ENCODE peak calls at places on chromosomes 6 and 20, in six cellular contexts. One of them, this sample, is unnamed.

GRCh38 chr6:11586574-11586973 is 49.0 kb downstream of the TMEM170B start:
- DNase-seq in stimulated activated CD4-positive, alpha-beta T cell treated with anti-CD3 and anti-CD28 coated beads, TNF-alpha, amount 100 ng/mL, for 48 hours: no peak
- DNase-seq in NCI-H1092 treated with DMSO at 0.1 percent for 48 hours: no peak
- DNase-seq in effector memory CD4-positive, alpha-beta T cell: no peak
- DNase-seq in GM04504: peak
- DNase-seq in pulmonary artery endothelial cell: peak
- DNase-seq in this sample: no peak

GRCh38 chr6:44416103-44416502 is 28.6 kb downstream of the CDC5L start:
- DNase-seq in effector memory CD4-positive, alpha-beta T cell: no peak
- DNase-seq in pulmonary artery endothelial cell: peak
- DNase-seq in stimulated activated CD4-positive, alpha-beta T cell treated with anti-CD3 and anti-CD28 coated beads, TNF-alpha, amount 100 ng/mL, for 48 hours: no peak
- DNase-seq in NCI-H1092 treated with DMSO at 0.1 percent for 48 hours: no peak
- DNase-seq in GM04504: peak
- DNase-seq in this sample: no peak

GRCh38 chr6:39387785-39388184 is 65.3 kb upstream of the KCNK16 start:
- DNase-seq in GM04504: no peak
- DNase-seq in effector memory CD4-positive, alpha-beta T cell: no peak
- DNase-seq in pulmonary artery endothelial cell: no peak
- DNase-seq in NCI-H1092 treated with DMSO at 0.1 percent for 48 hours: no peak
- DNase-seq in stimulated activated CD4-positive, alpha-beta T cell treated with anti-CD3 and anti-CD28 coated beads, TNF-alpha, amount 100 ng/mL, for 48 hours: no peak
- DNase-seq in this sample: no peak

GRCh38 chr6:75204959-75205775 is 686 bp downstream of the COL12A1 start:
- DNase-seq in NCI-H1092 treated with DMSO at 0.1 percent for 48 hours: no peak
- DNase-seq in stimulated activated CD4-positive, alpha-beta T cell treated with anti-CD3 and anti-CD28 coated beads, TNF-alpha, amount 100 ng/mL, for 48 hours: no peak
- DNase-seq in pulmonary artery endothelial cell: no peak
- DNase-seq in GM04504: no peak
- DNase-seq in effector memory CD4-positive, alpha-beta T cell: no peak
- DNase-seq in this sample: no peak

GRCh38 chr20:60215786-60216730 is 257.8 kb downstream of the CDH26 start:
- DNase-seq in GM04504: no peak
- DNase-seq in effector memory CD4-positive, alpha-beta T cell: no peak
- DNase-seq in NCI-H1092 treated with DMSO at 0.1 percent for 48 hours: no peak
- DNase-seq in stimulated activated CD4-positive, alpha-beta T cell treated with anti-CD3 and anti-CD28 coated beads, TNF-alpha, amount 100 ng/mL, for 48 hours: no peak
- DNase-seq in pulmonary artery endothelial cell: no peak
- DNase-seq in this sample: no peak

GRCh38 chr6:169172946-169173345 is 80.7 kb downstream of the THBS2 start:
- DNase-seq in stimulated activated CD4-positive, alpha-beta T cell treated with anti-CD3 and anti-CD28 coated beads, TNF-alpha, amount 100 ng/mL, for 48 hours: no peak
- DNase-seq in NCI-H1092 treated with DMSO at 0.1 percent for 48 hours: no peak
- DNase-seq in GM04504: no peak
- DNase-seq in pulmonary artery endothelial cell: no peak
- DNase-seq in effector memory CD4-positive, alpha-beta T cell: no peak
- DNase-seq in this sample: no peak

GRCh38 chr6:14889172-14889571 is 356.7 kb upstream of the JARID2 start:
- DNase-seq in stimulated activated CD4-positive, alpha-beta T cell treated with anti-CD3 and anti-CD28 coated beads, TNF-alpha, amount 100 ng/mL, for 48 hours: no peak
- DNase-seq in NCI-H1092 treated with DMSO at 0.1 percent for 48 hours: no peak
- DNase-seq in GM04504: no peak
- DNase-seq in effector memory CD4-positive, alpha-beta T cell: no peak
- DNase-seq in pulmonary artery endothelial cell: no peak
- DNase-seq in this sample: no peak

GRCh38 chr20:63033635-63034510 is 27.1 kb upstream of the BHLHE23 start:
- DNase-seq in GM04504: no peak
- DNase-seq in NCI-H1092 treated with DMSO at 0.1 percent for 48 hours: no peak
- DNase-seq in effector memory CD4-positive, alpha-beta T cell: no peak
- DNase-seq in stimulated activated CD4-positive, alpha-beta T cell treated with anti-CD3 and anti-CD28 coated beads, TNF-alpha, amount 100 ng/mL, for 48 hours: no peak
- DNase-seq in pulmonary artery endothelial cell: no peak
- DNase-seq in this sample: no peak

GRCh38 chr6:19943042-19943441 is 105.9 kb downstream of the ID4 start:
- DNase-seq in stimulated activated CD4-positive, alpha-beta T cell treated with anti-CD3 and anti-CD28 coated beads, TNF-alpha, amount 100 ng/mL, for 48 hours: no peak
- DNase-seq in effector memory CD4-positive, alpha-beta T cell: no peak
- DNase-seq in NCI-H1092 treated with DMSO at 0.1 percent for 48 hours: no peak
- DNase-seq in pulmonary artery endothelial cell: no peak
- DNase-seq in GM04504: no peak
- DNase-seq in this sample: no peak

GRCh38 chr6:170271771-170272314 is 19.0 kb downstream of the DLL1 start:
- DNase-seq in NCI-H1092 treated with DMSO at 0.1 percent for 48 hours: no peak
- DNase-seq in effector memory CD4-positive, alpha-beta T cell: peak
- DNase-seq in stimulated activated CD4-positive, alpha-beta T cell treated with anti-CD3 and anti-CD28 coated beads, TNF-alpha, amount 100 ng/mL, for 48 hours: peak
- DNase-seq in GM04504: no peak
- DNase-seq in pulmonary artery endothelial cell: no peak
- DNase-seq in this sample: no peak

GRCh38 chr20:18743665-18744440 is 69.7 kb upstream of the SCP2D1 start:
- DNase-seq in stimulated activated CD4-positive, alpha-beta T cell treated with anti-CD3 and anti-CD28 coated beads, TNF-alpha, amount 100 ng/mL, for 48 hours: no peak
- DNase-seq in NCI-H1092 treated with DMSO at 0.1 percent for 48 hours: no peak
- DNase-seq in effector memory CD4-positive, alpha-beta T cell: no peak
- DNase-seq in pulmonary artery endothelial cell: no peak
- DNase-seq in GM04504: peak
- DNase-seq in this sample: no peak

GRCh38 chr20:63234693-63235398 is 859 bp upstream of the BIRC7 start:
- DNase-seq in effector memory CD4-positive, alpha-beta T cell: no peak
- DNase-seq in GM04504: no peak
- DNase-seq in NCI-H1092 treated with DMSO at 0.1 percent for 48 hours: peak
- DNase-seq in stimulated activated CD4-positive, alpha-beta T cell treated with anti-CD3 and anti-CD28 coated beads, TNF-alpha, amount 100 ng/mL, for 48 hours: no peak
- DNase-seq in pulmonary artery endothelial cell: no peak
- DNase-seq in this sample: no peak

GRCh38 chr6:31083742-31084354 is 28.5 kb downstream of the C6orf15 start:
- DNase-seq in GM04504: no peak
- DNase-seq in effector memory CD4-positive, alpha-beta T cell: peak
- DNase-seq in NCI-H1092 treated with DMSO at 0.1 percent for 48 hours: no peak
- DNase-seq in pulmonary artery endothelial cell: no peak
- DNase-seq in stimulated activated CD4-positive, alpha-beta T cell treated with anti-CD3 and anti-CD28 coated beads, TNF-alpha, amount 100 ng/mL, for 48 hours: peak
- DNase-seq in this sample: peak

GRCh38 chr6:42819803-42820508 is 38.1 kb downstream of the BICRAL start:
- DNase-seq in NCI-H1092 treated with DMSO at 0.1 percent for 48 hours: peak
- DNase-seq in stimulated activated CD4-positive, alpha-beta T cell treated with anti-CD3 and anti-CD28 coated beads, TNF-alpha, amount 100 ng/mL, for 48 hours: no peak
- DNase-seq in effector memory CD4-positive, alpha-beta T cell: no peak
- DNase-seq in pulmonary artery endothelial cell: no peak
- DNase-seq in GM04504: no peak
- DNase-seq in this sample: peak

GRCh38 chr20:36860811-36861624 is 14.9 kb upstream of the TLDC2 start:
- DNase-seq in NCI-H1092 treated with DMSO at 0.1 percent for 48 hours: no peak
- DNase-seq in pulmonary artery endothelial cell: no peak
- DNase-seq in effector memory CD4-positive, alpha-beta T cell: no peak
- DNase-seq in stimulated activated CD4-positive, alpha-beta T cell treated with anti-CD3 and anti-CD28 coated beads, TNF-alpha, amount 100 ng/mL, for 48 hours: no peak
- DNase-seq in GM04504: no peak
- DNase-seq in this sample: no peak

GRCh38 chr6:47337519-47337918 is 27.8 kb upstream of the TNFRSF21 start:
- DNase-seq in GM04504: no peak
- DNase-seq in NCI-H1092 treated with DMSO at 0.1 percent for 48 hours: no peak
- DNase-seq in pulmonary artery endothelial cell: no peak
- DNase-seq in effector memory CD4-positive, alpha-beta T cell: no peak
- DNase-seq in stimulated activated CD4-positive, alpha-beta T cell treated with anti-CD3 and anti-CD28 coated beads, TNF-alpha, amount 100 ng/mL, for 48 hours: no peak
- DNase-seq in this sample: no peak

GRCh38 chr6:81331526-81331925 is 421.0 kb downstream of the TENT5A start:
- DNase-seq in pulmonary artery endothelial cell: no peak
- DNase-seq in NCI-H1092 treated with DMSO at 0.1 percent for 48 hours: no peak
- DNase-seq in effector memory CD4-positive, alpha-beta T cell: no peak
- DNase-seq in GM04504: peak
- DNase-seq in stimulated activated CD4-positive, alpha-beta T cell treated with anti-CD3 and anti-CD28 coated beads, TNF-alpha, amount 100 ng/mL, for 48 hours: no peak
- DNase-seq in this sample: no peak

GRCh38 chr6:25405442-25405841 is 126.3 kb downstream of the CARMIL1 start:
- DNase-seq in effector memory CD4-positive, alpha-beta T cell: no peak
- DNase-seq in pulmonary artery endothelial cell: no peak
- DNase-seq in stimulated activated CD4-positive, alpha-beta T cell treated with anti-CD3 and anti-CD28 coated beads, TNF-alpha, amount 100 ng/mL, for 48 hours: no peak
- DNase-seq in NCI-H1092 treated with DMSO at 0.1 percent for 48 hours: no peak
- DNase-seq in GM04504: no peak
- DNase-seq in this sample: no peak

GRCh38 chr20:57680131-57680716 is 29.6 kb downstream of the PMEPA1 start:
- DNase-seq in stimulated activated CD4-positive, alpha-beta T cell treated with anti-CD3 and anti-CD28 coated beads, TNF-alpha, amount 100 ng/mL, for 48 hours: no peak
- DNase-seq in NCI-H1092 treated with DMSO at 0.1 percent for 48 hours: no peak
- DNase-seq in pulmonary artery endothelial cell: no peak
- DNase-seq in effector memory CD4-positive, alpha-beta T cell: no peak
- DNase-seq in GM04504: no peak
- DNase-seq in this sample: no peak

GRCh38 chr6:139925894-139926641 is 551.6 kb upstream of the CITED2 start:
- DNase-seq in effector memory CD4-positive, alpha-beta T cell: no peak
- DNase-seq in pulmonary artery endothelial cell: no peak
- DNase-seq in NCI-H1092 treated with DMSO at 0.1 percent for 48 hours: peak
- DNase-seq in GM04504: no peak
- DNase-seq in stimulated activated CD4-positive, alpha-beta T cell treated with anti-CD3 and anti-CD28 coated beads, TNF-alpha, amount 100 ng/mL, for 48 hours: no peak
- DNase-seq in this sample: no peak

GRCh38 chr6:149455028-149455732 is 29.6 kb downstream of the ZC3H12D start:
- DNase-seq in effector memory CD4-positive, alpha-beta T cell: no peak
- DNase-seq in stimulated activated CD4-positive, alpha-beta T cell treated with anti-CD3 and anti-CD28 coated beads, TNF-alpha, amount 100 ng/mL, for 48 hours: no peak
- DNase-seq in NCI-H1092 treated with DMSO at 0.1 percent for 48 hours: no peak
- DNase-seq in GM04504: no peak
- DNase-seq in pulmonary artery endothelial cell: no peak
- DNase-seq in this sample: no peak

GRCh38 chr6:119077643-119078448 is 618 bp downstream of the FAM184A start:
- DNase-seq in GM04504: no peak
- DNase-seq in pulmonary artery endothelial cell: no peak
- DNase-seq in NCI-H1092 treated with DMSO at 0.1 percent for 48 hours: peak
- DNase-seq in effector memory CD4-positive, alpha-beta T cell: peak
- DNase-seq in stimulated activated CD4-positive, alpha-beta T cell treated with anti-CD3 and anti-CD28 coated beads, TNF-alpha, amount 100 ng/mL, for 48 hours: no peak
- DNase-seq in this sample: no peak

GRCh38 chr20:58701431-58702160 is 9.0 kb downstream of the NPEPL1 start:
- DNase-seq in effector memory CD4-positive, alpha-beta T cell: no peak
- DNase-seq in GM04504: no peak
- DNase-seq in pulmonary artery endothelial cell: no peak
- DNase-seq in NCI-H1092 treated with DMSO at 0.1 percent for 48 hours: no peak
- DNase-seq in stimulated activated CD4-positive, alpha-beta T cell treated with anti-CD3 and anti-CD28 coated beads, TNF-alpha, amount 100 ng/mL, for 48 hours: no peak
- DNase-seq in this sample: no peak

GRCh38 chr20:58127731-58128130 is 100.7 kb downstream of the ANKRD60 start:
- DNase-seq in GM04504: peak
- DNase-seq in stimulated activated CD4-positive, alpha-beta T cell treated with anti-CD3 and anti-CD28 coated beads, TNF-alpha, amount 100 ng/mL, for 48 hours: no peak
- DNase-seq in pulmonary artery endothelial cell: peak
- DNase-seq in effector memory CD4-positive, alpha-beta T cell: no peak
- DNase-seq in NCI-H1092 treated with DMSO at 0.1 percent for 48 hours: peak
- DNase-seq in this sample: no peak

GRCh38 chr6:143970827-143971226 is 37.2 kb downstream of the PLAGL1 start:
- DNase-seq in effector memory CD4-positive, alpha-beta T cell: no peak
- DNase-seq in GM04504: peak
- DNase-seq in pulmonary artery endothelial cell: no peak
- DNase-seq in stimulated activated CD4-positive, alpha-beta T cell treated with anti-CD3 and anti-CD28 coated beads, TNF-alpha, amount 100 ng/mL, for 48 hours: no peak
- DNase-seq in NCI-H1092 treated with DMSO at 0.1 percent for 48 hours: no peak
- DNase-seq in this sample: no peak

GRCh38 chr6:142845624-142846458 is 99.1 kb downstream of the HIVEP2 start:
- DNase-seq in GM04504: peak
- DNase-seq in pulmonary artery endothelial cell: peak
- DNase-seq in effector memory CD4-positive, alpha-beta T cell: peak
- DNase-seq in stimulated activated CD4-positive, alpha-beta T cell treated with anti-CD3 and anti-CD28 coated beads, TNF-alpha, amount 100 ng/mL, for 48 hours: no peak
- DNase-seq in NCI-H1092 treated with DMSO at 0.1 percent for 48 hours: peak
- DNase-seq in this sample: peak

GRCh38 chr6:31901415-31901952 is 402 bp downstream of the ZBTB12 start:
- DNase-seq in NCI-H1092 treated with DMSO at 0.1 percent for 48 hours: peak
- DNase-seq in GM04504: no peak
- DNase-seq in effector memory CD4-positive, alpha-beta T cell: peak
- DNase-seq in stimulated activated CD4-positive, alpha-beta T cell treated with anti-CD3 and anti-CD28 coated beads, TNF-alpha, amount 100 ng/mL, for 48 hours: peak
- DNase-seq in pulmonary artery endothelial cell: no peak
- DNase-seq in this sample: peak